ENCODE peak calls at places on chromosomes 16 and 17, in nine cellular contexts. One of them, this sample, is unnamed.

GRCh38 chr16:81940781-81941560 is 70.3 kb downstream of the SDR42E1 start:
- DNase-seq in AG09319: peak
- DNase-seq in mucosa of descending colon: no peak
- DNase-seq in upper lobe of left lung: no peak
- DNase-seq in BJ: peak
- DNase-seq in psoas muscle: no peak
- DNase-seq in RWPE1: peak
- DNase-seq in stomach: no peak
- DNase-seq in fibroblast of mammary gland: peak
- DNase-seq in this sample: peak

GRCh38 chr16:54930034-54930938 is at the start of gene IRX5:
- DNase-seq in AG09319: peak
- DNase-seq in mucosa of descending colon: peak
- DNase-seq in upper lobe of left lung: peak
- DNase-seq in BJ: peak
- DNase-seq in psoas muscle: peak
- DNase-seq in RWPE1: peak
- DNase-seq in stomach: peak
- DNase-seq in fibroblast of mammary gland: peak
- DNase-seq in this sample: peak

GRCh38 chr16:19245326-19245925 is 40.1 kb upstream of the CLEC19A start:
- DNase-seq in AG09319: no peak
- DNase-seq in mucosa of descending colon: peak
- DNase-seq in upper lobe of left lung: no peak
- DNase-seq in BJ: no peak
- DNase-seq in psoas muscle: no peak
- DNase-seq in RWPE1: no peak
- DNase-seq in stomach: peak
- DNase-seq in fibroblast of mammary gland: no peak
- DNase-seq in this sample: no peak

GRCh38 chr17:13477180-13477611 is 124.5 kb downstream of the HS3ST3A1 start:
- DNase-seq in AG09319: no peak
- DNase-seq in mucosa of descending colon: no peak
- DNase-seq in upper lobe of left lung: no peak
- DNase-seq in BJ: no peak
- DNase-seq in psoas muscle: no peak
- DNase-seq in RWPE1: no peak
- DNase-seq in stomach: no peak
- DNase-seq in fibroblast of mammary gland: peak
- DNase-seq in this sample: peak

GRCh38 chr17:82449883-82450356 is 632 bp downstream of the CYBC1 start:
- DNase-seq in AG09319: no peak
- DNase-seq in mucosa of descending colon: no peak
- DNase-seq in upper lobe of left lung: no peak
- DNase-seq in BJ: no peak
- DNase-seq in psoas muscle: no peak
- DNase-seq in RWPE1: no peak
- DNase-seq in stomach: no peak
- DNase-seq in fibroblast of mammary gland: no peak
- DNase-seq in this sample: no peak

GRCh38 chr17:7914771-7915610 is 1.1 kb downstream of the RNF227 start:
- DNase-seq in AG09319: no peak
- DNase-seq in mucosa of descending colon: no peak
- DNase-seq in upper lobe of left lung: no peak
- DNase-seq in BJ: no peak
- DNase-seq in psoas muscle: no peak
- DNase-seq in RWPE1: peak
- DNase-seq in stomach: no peak
- DNase-seq in fibroblast of mammary gland: peak
- DNase-seq in this sample: peak

GRCh38 chr16:3590736-3591435 is 13.7 kb upstream of the NLRC3 start:
- DNase-seq in AG09319: no peak
- DNase-seq in mucosa of descending colon: no peak
- DNase-seq in upper lobe of left lung: no peak
- DNase-seq in BJ: no peak
- DNase-seq in psoas muscle: no peak
- DNase-seq in RWPE1: peak
- DNase-seq in stomach: no peak
- DNase-seq in fibroblast of mammary gland: no peak
- DNase-seq in this sample: peak

GRCh38 chr16:19119564-19119963 is 5.8 kb downstream of the ITPRIPL2 start:
- DNase-seq in AG09319: no peak
- DNase-seq in mucosa of descending colon: no peak
- DNase-seq in upper lobe of left lung: no peak
- DNase-seq in BJ: peak
- DNase-seq in psoas muscle: no peak
- DNase-seq in RWPE1: peak
- DNase-seq in stomach: no peak
- DNase-seq in fibroblast of mammary gland: peak
- DNase-seq in this sample: peak

GRCh38 chr16:18803569-18804462 is 2.5 kb upstream of the ARL6IP1 start:
- DNase-seq in AG09319: no peak
- DNase-seq in mucosa of descending colon: no peak
- DNase-seq in upper lobe of left lung: no peak
- DNase-seq in BJ: no peak
- DNase-seq in psoas muscle: no peak
- DNase-seq in RWPE1: no peak
- DNase-seq in stomach: no peak
- DNase-seq in fibroblast of mammary gland: peak
- DNase-seq in this sample: peak

GRCh38 chr17:2094891-2095535 is 40.1 kb downstream of the HIC1 start:
- DNase-seq in AG09319: no peak
- DNase-seq in mucosa of descending colon: no peak
- DNase-seq in upper lobe of left lung: no peak
- DNase-seq in BJ: no peak
- DNase-seq in psoas muscle: no peak
- DNase-seq in RWPE1: no peak
- DNase-seq in stomach: peak
- DNase-seq in fibroblast of mammary gland: peak
- DNase-seq in this sample: peak

GRCh38 chr17:16817201-16817600 is 127.2 kb downstream of the CCDC144A start:
- DNase-seq in AG09319: no peak
- DNase-seq in mucosa of descending colon: no peak
- DNase-seq in upper lobe of left lung: no peak
- DNase-seq in BJ: no peak
- DNase-seq in psoas muscle: no peak
- DNase-seq in RWPE1: no peak
- DNase-seq in stomach: no peak
- DNase-seq in fibroblast of mammary gland: no peak
- DNase-seq in this sample: no peak

GRCh38 chr16:1181715-1182671 is 29.1 kb downstream of the CACNA1H start:
- DNase-seq in AG09319: no peak
- DNase-seq in mucosa of descending colon: peak
- DNase-seq in upper lobe of left lung: peak
- DNase-seq in BJ: peak
- DNase-seq in psoas muscle: peak
- DNase-seq in RWPE1: peak
- DNase-seq in stomach: peak
- DNase-seq in fibroblast of mammary gland: peak
- DNase-seq in this sample: no peak

GRCh38 chr17:76139801-76140660 is 1.0 kb downstream of the FOXJ1 start:
- DNase-seq in AG09319: no peak
- DNase-seq in mucosa of descending colon: peak
- DNase-seq in upper lobe of left lung: peak
- DNase-seq in BJ: no peak
- DNase-seq in psoas muscle: no peak
- DNase-seq in RWPE1: no peak
- DNase-seq in stomach: no peak
- DNase-seq in fibroblast of mammary gland: peak
- DNase-seq in this sample: no peak
- TF ChIP-seq CTCF in AG09319: no peak
- TF ChIP-seq CTCF in mucosa of descending colon: no peak
- TF ChIP-seq CTCF in upper lobe of left lung: no peak
- TF ChIP-seq CTCF in BJ: no peak
- TF ChIP-seq CTCF in psoas muscle: no peak
- TF ChIP-seq CTCF in RWPE1: no peak
- TF ChIP-seq CTCF in stomach: no peak
- TF ChIP-seq CTCF in fibroblast of mammary gland: no peak
- TF ChIP-seq CTCF in this sample: no peak

DNA sequence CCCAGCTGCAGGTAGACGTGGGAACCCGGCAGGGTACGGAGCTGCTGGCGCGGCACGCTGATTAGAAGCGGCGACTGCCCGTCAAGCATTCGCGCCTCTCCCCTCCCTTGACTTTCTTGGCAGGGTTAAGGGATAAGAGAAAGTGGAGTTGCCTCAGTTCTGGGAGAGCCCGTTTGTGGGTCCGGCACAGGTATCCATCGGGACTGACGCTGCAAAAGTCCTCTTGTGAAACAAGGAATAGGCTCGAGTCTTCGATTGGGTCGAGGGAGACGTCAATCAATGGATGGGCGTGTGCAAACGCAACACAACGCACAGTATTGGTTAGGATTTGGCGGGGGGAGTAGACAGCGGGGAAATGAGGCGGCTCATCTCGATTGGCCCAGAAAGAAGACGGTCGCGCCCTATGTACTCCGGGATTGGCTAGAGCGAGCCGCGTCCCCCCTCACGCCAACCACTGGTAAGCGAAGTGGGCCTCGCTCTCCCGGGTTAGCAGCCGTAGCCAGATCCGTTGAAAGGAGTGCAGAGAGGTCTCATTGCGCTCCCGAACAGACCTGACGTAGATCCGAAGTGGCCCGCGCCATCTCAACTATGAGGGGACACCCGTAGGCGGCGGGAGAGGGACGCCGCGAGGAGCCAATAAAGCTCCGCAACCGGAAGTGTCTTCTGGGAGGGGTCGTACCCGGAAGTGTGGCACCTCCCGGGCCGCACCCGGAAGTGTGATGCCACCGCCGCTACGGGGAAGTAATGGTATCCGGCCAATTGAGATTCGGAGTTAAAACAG is at the start of gene MON1B:
- DNase-seq in AG09319: peak
- DNase-seq in mucosa of descending colon: peak
- DNase-seq in upper lobe of left lung: peak
- DNase-seq in BJ: peak
- DNase-seq in psoas muscle: peak
- DNase-seq in RWPE1: peak
- DNase-seq in stomach: peak
- DNase-seq in fibroblast of mammary gland: peak
- DNase-seq in this sample: peak
- TF ChIP-seq CTCF in AG09319: no peak
- TF ChIP-seq CTCF in mucosa of descending colon: no peak
- TF ChIP-seq CTCF in upper lobe of left lung: peak
- TF ChIP-seq CTCF in BJ: no peak
- TF ChIP-seq CTCF in psoas muscle: peak
- TF ChIP-seq CTCF in RWPE1: no peak
- TF ChIP-seq CTCF in stomach: no peak
- TF ChIP-seq CTCF in fibroblast of mammary gland: no peak
- TF ChIP-seq CTCF in this sample: no peak

DNA sequence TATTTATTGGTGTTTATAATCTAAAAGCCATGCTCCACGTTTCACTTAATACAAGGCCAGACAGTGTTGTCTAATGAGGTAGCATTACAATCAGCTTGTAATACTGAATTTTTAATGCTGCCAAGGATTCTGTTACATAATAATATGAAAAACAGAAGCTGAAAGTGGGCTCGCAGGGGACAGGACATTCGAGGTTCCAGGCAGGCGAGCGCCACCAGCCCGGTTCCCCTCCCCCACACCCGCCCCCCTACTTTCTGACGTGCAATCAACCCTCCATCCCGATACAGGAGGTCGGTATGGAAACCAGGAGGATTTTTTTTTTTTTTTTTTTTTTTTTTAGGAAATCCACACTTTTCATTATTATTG is 6.2 kb upstream of the ZFHX3 start:
- DNase-seq in AG09319: no peak
- DNase-seq in mucosa of descending colon: no peak
- DNase-seq in upper lobe of left lung: peak
- DNase-seq in BJ: no peak
- DNase-seq in psoas muscle: no peak
- DNase-seq in RWPE1: no peak
- DNase-seq in stomach: no peak
- DNase-seq in fibroblast of mammary gland: no peak
- DNase-seq in this sample: no peak
- TF ChIP-seq CTCF in AG09319: no peak
- TF ChIP-seq CTCF in mucosa of descending colon: no peak
- TF ChIP-seq CTCF in upper lobe of left lung: no peak
- TF ChIP-seq CTCF in BJ: no peak
- TF ChIP-seq CTCF in psoas muscle: no peak
- TF ChIP-seq CTCF in RWPE1: no peak
- TF ChIP-seq CTCF in stomach: no peak
- TF ChIP-seq CTCF in fibroblast of mammary gland: no peak
- TF ChIP-seq CTCF in this sample: no peak

DNA sequence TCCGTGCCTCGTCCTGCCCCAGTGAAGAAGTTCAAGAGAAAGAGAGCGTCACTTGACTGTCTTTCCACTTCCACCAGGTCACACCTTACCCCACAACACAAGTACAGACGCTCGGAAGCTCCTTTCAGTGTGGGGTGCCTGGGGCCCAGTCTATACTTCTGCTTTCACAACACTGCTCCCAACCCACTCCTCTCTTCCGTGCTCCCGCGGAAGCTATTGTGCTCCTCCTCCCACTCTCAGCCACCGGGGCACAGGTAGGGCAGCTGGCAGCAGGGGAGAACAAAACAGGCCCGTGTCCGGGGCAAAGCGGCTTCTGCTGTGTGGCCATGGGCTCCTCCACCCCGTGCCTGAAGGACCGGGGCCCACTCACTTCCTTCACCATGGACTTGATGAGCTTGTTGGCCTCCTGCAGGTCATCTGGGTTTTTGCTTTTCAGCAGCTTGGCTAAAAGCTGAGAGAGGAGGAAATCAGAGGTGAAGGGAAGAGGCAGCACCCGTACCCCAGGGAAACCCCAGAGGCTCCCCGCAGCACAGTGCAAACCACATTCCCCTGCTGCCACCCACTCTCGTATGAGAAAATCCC is 18.9 kb downstream of the GGA3 start:
- DNase-seq in AG09319: no peak
- DNase-seq in mucosa of descending colon: no peak
- DNase-seq in upper lobe of left lung: peak
- DNase-seq in BJ: no peak
- DNase-seq in psoas muscle: no peak
- DNase-seq in RWPE1: no peak
- DNase-seq in stomach: no peak
- DNase-seq in fibroblast of mammary gland: no peak
- DNase-seq in this sample: no peak
- TF ChIP-seq CTCF in AG09319: no peak
- TF ChIP-seq CTCF in mucosa of descending colon: no peak
- TF ChIP-seq CTCF in upper lobe of left lung: no peak
- TF ChIP-seq CTCF in BJ: no peak
- TF ChIP-seq CTCF in psoas muscle: no peak
- TF ChIP-seq CTCF in RWPE1: no peak
- TF ChIP-seq CTCF in stomach: no peak
- TF ChIP-seq CTCF in fibroblast of mammary gland: no peak
- TF ChIP-seq CTCF in this sample: no peak

GRCh38 chr16:24070851-24071250 is 185.3 kb upstream of the CACNG3 start:
- DNase-seq in AG09319: no peak
- DNase-seq in mucosa of descending colon: no peak
- DNase-seq in upper lobe of left lung: no peak
- DNase-seq in BJ: no peak
- DNase-seq in psoas muscle: no peak
- DNase-seq in RWPE1: peak
- DNase-seq in stomach: no peak
- DNase-seq in fibroblast of mammary gland: peak
- DNase-seq in this sample: peak
- TF ChIP-seq CTCF in AG09319: no peak
- TF ChIP-seq CTCF in mucosa of descending colon: no peak
- TF ChIP-seq CTCF in upper lobe of left lung: peak
- TF ChIP-seq CTCF in BJ: peak
- TF ChIP-seq CTCF in psoas muscle: no peak
- TF ChIP-seq CTCF in RWPE1: no peak
- TF ChIP-seq CTCF in stomach: no peak
- TF ChIP-seq CTCF in fibroblast of mammary gland: peak
- TF ChIP-seq CTCF in this sample: peak

GRCh38 chr16:87930456-87930855 is 5.9 kb downstream of the CA5A start:
- DNase-seq in AG09319: no peak
- DNase-seq in mucosa of descending colon: no peak
- DNase-seq in upper lobe of left lung: no peak
- DNase-seq in BJ: no peak
- DNase-seq in psoas muscle: no peak
- DNase-seq in RWPE1: no peak
- DNase-seq in stomach: no peak
- DNase-seq in fibroblast of mammary gland: no peak
- DNase-seq in this sample: no peak
- TF ChIP-seq CTCF in AG09319: peak
- TF ChIP-seq CTCF in mucosa of descending colon: no peak
- TF ChIP-seq CTCF in upper lobe of left lung: no peak
- TF ChIP-seq CTCF in BJ: peak
- TF ChIP-seq CTCF in psoas muscle: no peak
- TF ChIP-seq CTCF in RWPE1: no peak
- TF ChIP-seq CTCF in stomach: no peak
- TF ChIP-seq CTCF in fibroblast of mammary gland: peak
- TF ChIP-seq CTCF in this sample: no peak

This sample was measured in MCF 10A.